ENCODE peak calls at places on chromosomes 12 and 14, in eight cellular contexts. H is psoas muscle, G is mammary epithelial cell, C is Peyer's patch, K is SJSA1, F is tibial nerve, U is heart left ventricle, V is right atrium auricular region. T is an unnamed sample. For H3K9me3, the result is how much of the 10 kb centered on the place peaks cover.

GRCh38 chr12:75744607-75745256 is 233.3 kb upstream of the KRR1 start:
- DNase-seq in H (no peak), G (no peak), C (no peak), K (no peak), F (no peak), U (no peak), V (no peak), T (no peak)

GRCh38 chr12:6078378-6079083 is 45.9 kb downstream of the VWF start:
- DNase-seq in H (no peak), G (peak), C (no peak), K (peak), F (no peak), U (no peak), V (no peak), T (no peak)

GRCh38 chr14:72291908-72292688 is 359.9 kb downstream of the RGS6 start:
- DNase-seq in H (no peak), G (peak), C (no peak), K (peak), F (no peak), U (peak), V (no peak), T (no peak)

GRCh38 chr12:79250186-79250585 is 385.6 kb downstream of the SYT1 start:
- DNase-seq in H (no peak), G (no peak), C (no peak), K (peak), F (no peak), U (no peak), V (no peak), T (no peak)

GRCh38 chr14:23025181-23025788 is 9.4 kb downstream of the PSMB5 start:
- DNase-seq in H (no peak), G (no peak), C (no peak), K (no peak), F (no peak), U (no peak), V (no peak), T (no peak)

GRCh38 chr14:68638817-68639517 is 153.9 kb downstream of the ZFP36L1 start:
- DNase-seq in H (no peak), G (no peak), C (no peak), K (no peak), F (no peak), U (no peak), V (peak), T (no peak)

GRCh38 chr12:253116-253831 is 9.4 kb downstream of the SLC6A13 start:
- DNase-seq in H (no peak), G (no peak), C (no peak), K (no peak), F (no peak), U (no peak), V (no peak), T (no peak)

GRCh38 chr12:2555487-2556082 is 239.2 kb upstream of the FKBP4 start:
- DNase-seq in H (no peak), G (no peak), C (no peak), K (no peak), F (no peak), U (no peak), V (no peak), T (no peak)

GRCh38 chr14:86852530-86852929 is 1140.5 kb downstream of the GALC start:
- DNase-seq in H (no peak), G (no peak), C (no peak), K (peak), F (no peak), U (no peak), V (no peak), T (no peak)

GRCh38 chr12:72271741-72272661 is at the start of gene TRHDE:
- DNase-seq in H (peak), G (peak), C (no peak), K (peak), F (no peak), U (peak), V (peak), T (no peak)

GRCh38 chr14:80291099-80291498 is 79.8 kb upstream of the DIO2 start:
- DNase-seq in H (no peak), G (peak), C (no peak), K (no peak), F (no peak), U (no peak), V (no peak), T (no peak)

GRCh38 chr12:47343684-47344567 is 264.2 kb upstream of the AMIGO2 start:
- DNase-seq in H (no peak), G (peak), C (no peak), K (no peak), F (no peak), U (no peak), V (no peak), T (no peak)

GRCh38 chr12:3034067-3034750 is 43.0 kb upstream of the TSPAN9 start:
- DNase-seq in H (peak), G (peak), C (no peak), K (peak), F (peak), U (peak), V (peak), T (no peak)

GRCh38 chr12:68632486-68632885 is 21.8 kb downstream of the RAP1B start:
- DNase-seq in H (no peak), G (no peak), C (no peak), K (no peak), F (no peak), U (no peak), V (no peak), T (no peak)

GRCh38 chr14:105882626-105883025 is 356.2 kb downstream of the TMEM121 start:
- DNase-seq in H (no peak), G (no peak), C (no peak), K (no peak), F (peak), U (no peak), V (no peak), T (peak)
- H3K9me3 ChIP-seq in H (under half), G (under half), C (under half), K (under half), F (under half), U (under half), V (under half), T (under half)

GRCh38 chr14:105894125-105894977 is 368.0 kb downstream of the TMEM121 start:
- DNase-seq in H (peak), G (no peak), C (no peak), K (no peak), F (peak), U (peak), V (no peak), T (peak)
- H3K9me3 ChIP-seq in H (under half), G (under half), C (under half), K (under half), F (under half), U (under half), V (under half), T (under half)

DNA sequence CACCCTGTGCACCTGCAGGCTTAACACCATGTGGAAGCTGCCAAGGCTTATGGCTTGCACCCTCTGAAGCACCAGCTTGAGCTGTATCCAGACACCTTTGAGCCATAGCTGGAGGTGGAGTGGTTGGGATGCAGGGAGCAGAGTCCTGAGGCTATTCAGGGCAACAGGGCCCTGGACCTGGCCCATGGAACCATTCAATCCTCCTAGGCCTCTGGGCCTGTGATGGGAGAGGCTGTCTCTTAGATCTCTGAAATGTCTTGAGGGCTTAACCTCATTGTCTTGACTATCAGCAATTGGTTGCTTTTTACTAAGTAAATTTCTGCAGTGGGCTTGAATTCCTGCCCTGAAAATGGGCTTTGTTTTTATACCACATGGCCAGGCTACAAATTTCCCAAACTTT is 36.6 kb downstream of the CREBL2 start:
- DNase-seq in H (no peak), G (no peak), C (no peak), K (no peak), F (no peak), U (no peak), V (no peak), T (no peak)
- H3K9me3 ChIP-seq in H (under half), G (under half), C (under half), K (under half), F (under half), U (under half), V (under half), T (under half)

DNA sequence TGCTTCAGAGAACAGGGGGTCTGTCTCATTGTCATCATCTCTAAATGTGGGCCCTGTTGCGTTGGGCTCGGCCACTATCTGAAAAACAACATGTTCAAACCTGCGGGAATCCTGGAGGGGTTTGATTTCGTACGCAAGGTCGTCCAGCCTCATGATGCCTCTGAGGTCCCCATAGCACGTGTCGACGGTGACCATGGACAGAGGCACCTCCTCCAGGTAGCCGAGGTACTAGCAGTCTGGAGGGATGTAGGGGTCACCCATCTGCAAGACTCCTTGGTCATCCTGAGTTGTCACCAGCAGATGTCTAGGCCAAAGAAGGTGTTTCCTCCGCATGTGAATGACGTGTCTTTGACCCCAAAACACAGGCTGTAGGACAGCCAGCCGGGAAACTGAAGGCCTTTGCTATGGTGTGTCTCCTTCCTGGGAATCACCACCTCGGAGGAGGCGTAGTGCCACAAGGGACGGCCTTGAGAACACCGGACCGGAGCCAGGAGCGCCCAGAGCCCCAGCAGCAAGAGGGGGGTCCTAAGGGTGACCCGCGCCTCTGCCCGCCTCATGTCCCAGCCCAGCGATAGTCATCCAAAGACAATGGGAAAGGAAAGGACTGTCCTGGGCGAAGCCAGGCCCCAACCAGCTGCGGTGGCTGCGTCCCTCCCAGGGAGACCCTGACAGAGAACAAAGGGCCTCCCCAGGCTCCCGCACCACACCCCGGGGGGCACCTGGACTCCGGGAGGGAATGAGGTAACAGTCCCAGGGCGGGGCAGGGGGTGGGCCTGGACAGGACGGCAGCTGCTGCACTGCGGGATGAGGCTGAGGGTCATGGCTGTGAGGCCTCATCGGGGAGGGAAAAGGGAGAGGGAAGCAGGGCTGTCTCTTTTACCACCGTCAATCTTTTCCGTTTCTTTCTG is 445.5 kb downstream of the TMEM121 start:
- DNase-seq in H (no peak), G (no peak), C (no peak), K (no peak), F (no peak), U (no peak), V (no peak), T (no peak)
- H3K9me3 ChIP-seq in H (under half), G (under half), C (under half), K (under half), F (under half), U (under half), V (under half), T (under half)

GRCh38 chr14:98298481-98299227 is 973.3 kb downstream of the BCL11B start:
- DNase-seq in H (no peak), G (no peak), C (no peak), K (no peak), F (no peak), U (no peak), V (no peak), T (no peak)
- H3K9me3 ChIP-seq in H (under half), G (under half), C (under half), K (under half), F (under half), U (under half), V (under half), T (under half)

GRCh38 chr14:90643982-90644510 is 172.2 kb downstream of the TTC7B start:
- DNase-seq in H (no peak), G (no peak), C (no peak), K (no peak), F (no peak), U (no peak), V (no peak), T (no peak)
- H3K9me3 ChIP-seq in H (under half), G (under half), C (under half), K (under half), F (under half), U (under half), V (under half), T (under half)

DNA sequence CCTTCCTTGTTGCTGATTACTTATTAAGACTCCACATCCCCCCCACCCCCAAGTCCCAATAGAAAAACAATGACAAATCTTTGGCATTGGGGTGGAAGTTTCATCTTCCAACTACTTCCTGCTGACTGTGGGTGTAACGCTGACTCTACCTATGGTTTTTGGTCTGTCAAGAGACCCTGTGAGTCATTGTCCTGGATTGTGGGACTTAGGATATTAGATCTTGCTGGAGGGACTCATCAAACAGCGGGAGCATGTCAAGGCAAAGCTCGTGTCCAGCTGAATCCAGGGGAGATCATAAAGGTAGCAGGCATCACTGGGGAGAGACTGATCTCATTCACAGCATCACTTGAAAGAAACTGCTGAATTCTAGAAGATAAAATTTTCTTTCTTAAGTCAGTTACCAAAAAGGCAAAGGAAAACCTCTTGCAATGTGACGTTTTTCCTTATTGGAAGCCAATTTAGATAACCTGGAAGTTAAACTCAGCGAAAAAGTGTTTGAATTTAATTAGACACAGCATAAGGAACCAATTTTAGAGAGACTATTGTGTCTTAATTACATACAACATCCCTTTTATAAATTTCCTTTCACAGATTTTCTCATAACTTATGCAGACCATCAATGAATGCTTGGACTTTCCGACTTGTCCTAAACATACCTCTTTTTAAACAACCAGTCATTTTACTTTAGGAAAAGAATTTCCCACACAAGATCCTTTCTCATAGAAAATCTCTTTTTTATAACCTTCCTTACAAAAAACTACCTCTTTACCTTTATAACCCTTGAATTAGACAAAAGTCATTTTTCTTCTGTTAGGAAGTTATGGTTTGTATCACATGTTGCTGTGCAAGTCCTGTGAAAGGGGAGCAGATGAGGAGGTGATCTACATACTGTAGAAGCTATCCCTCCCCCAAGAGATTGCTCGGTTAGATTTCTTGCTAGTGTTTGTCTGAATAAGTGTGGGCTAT is 94.6 kb upstream of the SCAF11 start:
- DNase-seq in H (no peak), G (peak), C (no peak), K (no peak), F (no peak), U (no peak), V (no peak), T (no peak)
- H3K9me3 ChIP-seq in H (under half), G (under half), C (under half), K (under half), F (under half), U (under half), V (under half), T (under half)

GRCh38 chr12:111124183-111124582 is 203.8 kb upstream of the MYL2 start:
- DNase-seq in H (no peak), G (no peak), C (no peak), K (no peak), F (no peak), U (no peak), V (no peak), T (no peak)
- H3K9me3 ChIP-seq in H (under half), G (under half), C (under half), K (under half), F (under half), U (under half), V (under half), T (under half)

GRCh38 chr14:106211489-106211888 is 685.1 kb downstream of the TMEM121 start:
- DNase-seq in H (no peak), G (no peak), C (no peak), K (no peak), F (no peak), U (no peak), V (no peak), T (no peak)
- H3K9me3 ChIP-seq in H (under half), G (under half), C (under half), K (under half), F (under half), U (under half), V (under half), T (under half)

GRCh38 chr14:76699901-76700590 is 61.2 kb upstream of the VASH1 start:
- DNase-seq in H (no peak), G (no peak), C (no peak), K (no peak), F (no peak), U (no peak), V (peak), T (no peak)

GRCh38 chr14:76701981-76702380 is 59.3 kb upstream of the VASH1 start:
- DNase-seq in H (peak), G (no peak), C (no peak), K (no peak), F (peak), U (peak), V (peak), T (no peak)

GRCh38 chr14:76699209-76699608 is 62.1 kb upstream of the VASH1 start:
- DNase-seq in H (no peak), G (no peak), C (no peak), K (no peak), F (no peak), U (no peak), V (no peak), T (no peak)

GRCh38 chr14:76698631-76699030 is 62.6 kb upstream of the VASH1 start:
- DNase-seq in H (no peak), G (no peak), C (no peak), K (no peak), F (no peak), U (no peak), V (no peak), T (no peak)

DNA sequence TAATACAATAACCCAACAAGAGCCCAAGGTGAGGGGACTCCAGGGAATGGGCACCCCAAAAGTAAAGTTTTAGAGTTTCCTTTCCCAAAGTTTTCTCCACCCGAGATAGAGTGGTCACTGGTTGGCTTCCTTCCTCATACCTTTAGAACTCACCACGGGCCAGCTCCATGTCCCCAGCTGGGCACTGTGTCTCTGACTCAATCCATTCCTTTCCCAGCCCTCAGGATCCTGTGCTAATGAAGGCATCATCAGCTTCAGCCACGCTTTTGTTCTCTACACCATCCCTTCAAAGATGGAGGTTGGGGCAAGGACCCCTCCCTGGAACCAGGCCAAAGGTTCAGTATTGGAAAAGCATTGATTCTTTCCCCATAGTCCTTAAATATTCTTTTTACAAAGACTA is 59.8 kb upstream of the VASH1 start:
- DNase-seq in H (no peak), G (no peak), C (no peak), K (no peak), F (no peak), U (no peak), V (peak), T (no peak)
- H3K9me3 ChIP-seq in H (under half), G (under half), C (under half), K (under half), F (under half), U (under half), V (under half), T (under half)

T was measured in T-helper 17 cell.